ENCODE peak calls at places on chromosomes 6 and 20, in six cellular contexts. H, J, K, C, V and N are unnamed samples.
A peak's percentile ranks its signal among the peaks of the same experiment; 100 is the strongest.

GRCh38 chr20:3766381-3766780 is 1.2 kb downstream of the ADISSP start:
- DNase-seq in H (no peak), J (no peak), K (no peak), C (no peak), V (no peak), N (no peak)

GRCh38 chr6:48113130-48113529 is 2.1 kb upstream of the PTCHD4 start:
- DNase-seq in H (no peak), J (no peak), K (no peak), C (no peak), V (no peak), N (no peak)

GRCh38 chr6:11486959-11487358 is 50.6 kb upstream of the TMEM170B start:
- DNase-seq in H (no peak), J (no peak), K (no peak), C (no peak), V (no peak), N (no peak)

GRCh38 chr6:125370343-125370742 is 68.6 kb upstream of the HDDC2 start:
- DNase-seq in H (no peak), J (no peak), K (no peak), C (no peak), V (no peak), N (no peak)

GRCh38 chr6:98747960-98748359 is 86.4 kb upstream of the POU3F2 start:
- DNase-seq in H (no peak), J (no peak), K (no peak), C (no peak), V (no peak), N (no peak)

GRCh38 chr6:27608916-27609883 is 136.3 kb upstream of the ZNF184 start:
- DNase-seq in H (peak; percentile 60), J (no peak), K (peak; percentile 81), C (peak; percentile 85), V (no peak), N (peak; percentile 85)

GRCh38 chr6:54860739-54861138 is 14.2 kb downstream of the FAM83B start:
- DNase-seq in H (no peak), J (no peak), K (peak; percentile 3), C (no peak), V (no peak), N (peak; percentile 89)

GRCh38 chr6:101517632-101518031 is 124.1 kb downstream of the GRIK2 start:
- DNase-seq in H (no peak), J (no peak), K (no peak), C (no peak), V (no peak), N (no peak)

GRCh38 chr20:46959081-46959692 is 64.5 kb downstream of the EYA2 start:
- DNase-seq in H (peak; percentile 76), J (no peak), K (peak; percentile 95), C (peak; percentile 98), V (no peak), N (peak; percentile 95)

GRCh38 chr20:56574531-56575142 is 41.6 kb downstream of the FAM209B start:
- DNase-seq in H (no peak), J (no peak), K (peak; percentile 42), C (peak; percentile 93), V (no peak), N (peak; percentile 26)

GRCh38 chr20:62149532-62150235 is 6.1 kb downstream of the SS18L1 start:
- DNase-seq in H (peak; percentile 45), J (no peak), K (peak; percentile 48), C (peak; percentile 93), V (no peak), N (peak; percentile 33)

GRCh38 chr6:118652051-118652699 is 784 bp upstream of the CEP85L start:
- DNase-seq in H (no peak), J (no peak), K (no peak), C (no peak), V (no peak), N (no peak)

GRCh38 chr6:15715060-15715459 is 52.2 kb upstream of the DTNBP1 start:
- DNase-seq in H (no peak), J (no peak), K (no peak), C (no peak), V (no peak), N (peak; percentile 6)

GRCh38 chr20:4820833-4821518 is 99.3 kb downstream of the PRND start:
- DNase-seq in H (peak; percentile 87), J (no peak), K (peak; percentile 92), C (no peak), V (no peak), N (peak; percentile 68)

GRCh38 chr6:44128020-44128917 is 915 bp downstream of the TMEM63B start:
- DNase-seq in H (peak; percentile 78), J (no peak), K (peak; percentile 70), C (no peak), V (peak; percentile 28), N (peak; percentile 48)

GRCh38 chr6:15413558-15414257 is 167.8 kb downstream of the JARID2 start:
- DNase-seq in H (peak; percentile 40), J (no peak), K (peak; percentile 64), C (no peak), V (no peak), N (peak; percentile 70)

GRCh38 chr20:45450097-45450818 is 19.3 kb upstream of the WFDC2 start:
- DNase-seq in H (peak; percentile 44), J (no peak), K (peak; percentile 75), C (no peak), V (no peak), N (peak; percentile 54)

GRCh38 chr20:300345-300744 is 3.0 kb downstream of the ZCCHC3 start:
- DNase-seq in H (no peak), J (no peak), K (no peak), C (no peak), V (no peak), N (no peak)

GRCh38 chr6:160756021-160756420 is 54.0 kb downstream of the PLG start:
- DNase-seq in H (no peak), J (no peak), K (no peak), C (no peak), V (no peak), N (no peak)

GRCh38 chr6:36029464-36029863 is 1.9 kb downstream of the MAPK14 start:
- DNase-seq in H (peak; percentile 36), J (no peak), K (peak; percentile 82), C (no peak), V (no peak), N (peak; percentile 91)

GRCh38 chr6:159068904-159069578 is 24.2 kb upstream of the TAGAP start:
- DNase-seq in H (no peak), J (no peak), K (no peak), C (no peak), V (no peak), N (no peak)

GRCh38 chr20:46563170-46563847 is 12.9 kb upstream of the OCSTAMP start:
- DNase-seq in H (no peak), J (no peak), K (no peak), C (no peak), V (no peak), N (no peak)

GRCh38 chr20:32189691-32190607 is 17.6 kb downstream of the PLAGL2 start:
- DNase-seq in H (peak; percentile 67), J (peak; percentile 9), K (peak; percentile 67), C (peak; percentile 84), V (peak; percentile 66), N (peak; percentile 36)

GRCh38 chr6:56852611-56853010 is 102.3 kb upstream of the BEND6 start:
- DNase-seq in H (no peak), J (no peak), K (no peak), C (no peak), V (no peak), N (no peak)